ENCODE peak calls at places on chromosomes 5 and 9, in ten cellular contexts. One of them, this sample, is unnamed.

GRCh38 chr9:76580188-76580587 is 121.2 kb downstream of the GCNT1 start:
- DNase-seq in NCI-H2081: no peak
- DNase-seq in AML-193: no peak
- DNase-seq in HS-5: no peak
- DNase-seq in SK-MEL-5: no peak
- DNase-seq in activated T-cell treated with anti-CD3 and anti-CD28 coated beads, Interleukin-2, amount 50 U/mL, for 72 hours: no peak
- DNase-seq in coronary artery: no peak
- DNase-seq in aorta: no peak
- DNase-seq in iris pigment epithelial cell: no peak
- DNase-seq in T-cell: no peak
- DNase-seq in this sample: no peak

GRCh38 chr9:1207681-1208080 is 157.5 kb downstream of the DMRT2 start:
- DNase-seq in activated T-cell treated with anti-CD3 and anti-CD28 coated beads, Interleukin-2, amount 50 U/mL, for 72 hours: no peak
- DNase-seq in iris pigment epithelial cell: no peak
- DNase-seq in NCI-H2081: no peak
- DNase-seq in HS-5: peak; percentile 81
- DNase-seq in AML-193: no peak
- DNase-seq in T-cell: no peak
- DNase-seq in coronary artery: no peak
- DNase-seq in aorta: no peak
- DNase-seq in SK-MEL-5: no peak
- DNase-seq in this sample: peak; percentile 80

GRCh38 chr5:169801324-169801777 is 164.3 kb downstream of the DOCK2 start:
- DNase-seq in NCI-H2081: no peak
- DNase-seq in coronary artery: no peak
- DNase-seq in aorta: no peak
- DNase-seq in AML-193: peak; percentile 84
- DNase-seq in SK-MEL-5: no peak
- DNase-seq in HS-5: peak; percentile 57
- DNase-seq in T-cell: no peak
- DNase-seq in activated T-cell treated with anti-CD3 and anti-CD28 coated beads, Interleukin-2, amount 50 U/mL, for 72 hours: peak; percentile 10
- DNase-seq in iris pigment epithelial cell: peak; percentile 67
- DNase-seq in this sample: no peak

GRCh38 chr5:53291528-53291927 is 182.0 kb upstream of the MOCS2 start:
- DNase-seq in SK-MEL-5: no peak
- DNase-seq in NCI-H2081: no peak
- DNase-seq in T-cell: no peak
- DNase-seq in aorta: no peak
- DNase-seq in HS-5: no peak
- DNase-seq in AML-193: peak; percentile 64
- DNase-seq in iris pigment epithelial cell: peak; percentile 85
- DNase-seq in coronary artery: no peak
- DNase-seq in activated T-cell treated with anti-CD3 and anti-CD28 coated beads, Interleukin-2, amount 50 U/mL, for 72 hours: no peak
- DNase-seq in this sample: no peak

GRCh38 chr5:135477594-135477993 is 25.4 kb upstream of the TIFAB start:
- DNase-seq in SK-MEL-5: no peak
- DNase-seq in activated T-cell treated with anti-CD3 and anti-CD28 coated beads, Interleukin-2, amount 50 U/mL, for 72 hours: no peak
- DNase-seq in NCI-H2081: no peak
- DNase-seq in aorta: peak; percentile 34
- DNase-seq in AML-193: no peak
- DNase-seq in iris pigment epithelial cell: no peak
- DNase-seq in coronary artery: no peak
- DNase-seq in HS-5: no peak
- DNase-seq in T-cell: no peak
- DNase-seq in this sample: no peak

GRCh38 chr9:16180546-16180945 is 627.7 kb downstream of the CCDC171 start:
- DNase-seq in T-cell: no peak
- DNase-seq in iris pigment epithelial cell: no peak
- DNase-seq in coronary artery: no peak
- DNase-seq in activated T-cell treated with anti-CD3 and anti-CD28 coated beads, Interleukin-2, amount 50 U/mL, for 72 hours: no peak
- DNase-seq in aorta: no peak
- DNase-seq in NCI-H2081: no peak
- DNase-seq in AML-193: no peak
- DNase-seq in HS-5: no peak
- DNase-seq in SK-MEL-5: no peak
- DNase-seq in this sample: no peak

GRCh38 chr9:127124792-127125191 is 2.4 kb upstream of the ANGPTL2 start:
- DNase-seq in aorta: no peak
- DNase-seq in NCI-H2081: no peak
- DNase-seq in HS-5: no peak
- DNase-seq in coronary artery: no peak
- DNase-seq in AML-193: no peak
- DNase-seq in T-cell: no peak
- DNase-seq in activated T-cell treated with anti-CD3 and anti-CD28 coated beads, Interleukin-2, amount 50 U/mL, for 72 hours: no peak
- DNase-seq in iris pigment epithelial cell: no peak
- DNase-seq in SK-MEL-5: no peak
- DNase-seq in this sample: no peak

GRCh38 chr5:95641803-95642220 is 4.8 kb upstream of the RFESD start:
- DNase-seq in AML-193: no peak
- DNase-seq in iris pigment epithelial cell: peak; percentile 99
- DNase-seq in T-cell: no peak
- DNase-seq in SK-MEL-5: no peak
- DNase-seq in NCI-H2081: no peak
- DNase-seq in HS-5: no peak
- DNase-seq in aorta: no peak
- DNase-seq in activated T-cell treated with anti-CD3 and anti-CD28 coated beads, Interleukin-2, amount 50 U/mL, for 72 hours: no peak
- DNase-seq in coronary artery: no peak
- DNase-seq in this sample: no peak

GRCh38 chr5:133981714-133982113 is 13.3 kb upstream of the C5orf15 start:
- DNase-seq in activated T-cell treated with anti-CD3 and anti-CD28 coated beads, Interleukin-2, amount 50 U/mL, for 72 hours: no peak
- DNase-seq in iris pigment epithelial cell: no peak
- DNase-seq in coronary artery: no peak
- DNase-seq in T-cell: no peak
- DNase-seq in aorta: no peak
- DNase-seq in HS-5: no peak
- DNase-seq in NCI-H2081: no peak
- DNase-seq in SK-MEL-5: peak; percentile 43
- DNase-seq in AML-193: no peak
- DNase-seq in this sample: no peak